ENCODE peak calls at places on chromosomes 5 and 9, in four cellular contexts. One of them, this sample, is unnamed.

GRCh38 chr9:71984388-71985069 is 73.1 kb downstream of the C9orf85 start:
- DNase-seq in K562: no peak
- DNase-seq in GM12878: no peak
- DNase-seq in H1: no peak
- DNase-seq in this sample: no peak

GRCh38 chr9:125863920-125864319 is 116.7 kb downstream of the PBX3 start:
- DNase-seq in K562: no peak
- DNase-seq in GM12878: no peak
- DNase-seq in H1: no peak
- DNase-seq in this sample: no peak

GRCh38 chr5:163574477-163575440 is 69.3 kb downstream of the MAT2B start:
- DNase-seq in K562: no peak
- DNase-seq in GM12878: no peak
- DNase-seq in H1: no peak
- DNase-seq in this sample: no peak

GRCh38 chr5:146680846-146681585 is 165.0 kb upstream of the GPR151 start:
- DNase-seq in K562: no peak
- DNase-seq in GM12878: no peak
- DNase-seq in H1: no peak
- DNase-seq in this sample: no peak

GRCh38 chr9:37144762-37145161 is 24.4 kb downstream of the ZCCHC7 start:
- DNase-seq in K562: peak; percentile 45
- DNase-seq in GM12878: peak; percentile 82
- DNase-seq in H1: no peak
- DNase-seq in this sample: no peak

GRCh38 chr5:2594701-2595100 is 156.8 kb downstream of the IRX2 start:
- DNase-seq in K562: no peak
- DNase-seq in GM12878: no peak
- DNase-seq in H1: no peak
- DNase-seq in this sample: no peak

GRCh38 chr5:102049517-102049916 is 246.6 kb downstream of the SLCO4C1 start:
- DNase-seq in K562: no peak
- DNase-seq in GM12878: no peak
- DNase-seq in H1: no peak
- DNase-seq in this sample: no peak

GRCh38 chr9:21936161-21936560 is 58.0 kb downstream of the CDKN2A start:
- DNase-seq in K562: no peak
- DNase-seq in GM12878: no peak
- DNase-seq in H1: no peak
- DNase-seq in this sample: no peak

GRCh38 chr5:35183243-35183955 is 46.9 kb downstream of the PRLR start:
- DNase-seq in K562: peak; percentile 45
- DNase-seq in GM12878: peak; percentile 27
- DNase-seq in H1: peak; percentile 63
- DNase-seq in this sample: peak; percentile 10

GRCh38 chr5:142388696-142389095 is 63.9 kb upstream of the SPRY4 start:
- DNase-seq in K562: peak; percentile 72
- DNase-seq in GM12878: no peak
- DNase-seq in H1: no peak
- DNase-seq in this sample: no peak

GRCh38 chr5:169706758-169707450 is 69.8 kb downstream of the DOCK2 start:
- DNase-seq in K562: peak; percentile 23
- DNase-seq in GM12878: no peak
- DNase-seq in H1: no peak
- DNase-seq in this sample: no peak

GRCh38 chr5:575636-576035 is 36.5 kb upstream of the CEP72 start:
- DNase-seq in K562: no peak
- DNase-seq in GM12878: no peak
- DNase-seq in H1: no peak
- DNase-seq in this sample: no peak

GRCh38 chr5:146919304-146919703 is 40.7 kb upstream of the PPP2R2B start:
- DNase-seq in K562: no peak
- DNase-seq in GM12878: no peak
- DNase-seq in H1: no peak
- DNase-seq in this sample: no peak

GRCh38 chr5:174741352-174741751 is 17.0 kb downstream of the MSX2 start:
- DNase-seq in K562: no peak
- DNase-seq in GM12878: no peak
- DNase-seq in H1: no peak
- DNase-seq in this sample: no peak

GRCh38 chr5:14762568-14763216 is 98.2 kb downstream of the OTULIN start:
- DNase-seq in K562: no peak
- DNase-seq in GM12878: no peak
- DNase-seq in H1: no peak
- DNase-seq in this sample: no peak

GRCh38 chr9:36471359-36471758 is 71.3 kb upstream of the RNF38 start:
- DNase-seq in K562: no peak
- DNase-seq in GM12878: no peak
- DNase-seq in H1: no peak
- DNase-seq in this sample: no peak

GRCh38 chr5:67030289-67031069 is 166.1 kb downstream of the CD180 start:
- DNase-seq in K562: no peak
- DNase-seq in GM12878: no peak
- DNase-seq in H1: no peak
- DNase-seq in this sample: no peak

GRCh38 chr9:119026120-119026519 is 343.1 kb downstream of the BRINP1 start:
- DNase-seq in K562: no peak
- DNase-seq in GM12878: no peak
- DNase-seq in H1: no peak
- DNase-seq in this sample: no peak

DNA sequence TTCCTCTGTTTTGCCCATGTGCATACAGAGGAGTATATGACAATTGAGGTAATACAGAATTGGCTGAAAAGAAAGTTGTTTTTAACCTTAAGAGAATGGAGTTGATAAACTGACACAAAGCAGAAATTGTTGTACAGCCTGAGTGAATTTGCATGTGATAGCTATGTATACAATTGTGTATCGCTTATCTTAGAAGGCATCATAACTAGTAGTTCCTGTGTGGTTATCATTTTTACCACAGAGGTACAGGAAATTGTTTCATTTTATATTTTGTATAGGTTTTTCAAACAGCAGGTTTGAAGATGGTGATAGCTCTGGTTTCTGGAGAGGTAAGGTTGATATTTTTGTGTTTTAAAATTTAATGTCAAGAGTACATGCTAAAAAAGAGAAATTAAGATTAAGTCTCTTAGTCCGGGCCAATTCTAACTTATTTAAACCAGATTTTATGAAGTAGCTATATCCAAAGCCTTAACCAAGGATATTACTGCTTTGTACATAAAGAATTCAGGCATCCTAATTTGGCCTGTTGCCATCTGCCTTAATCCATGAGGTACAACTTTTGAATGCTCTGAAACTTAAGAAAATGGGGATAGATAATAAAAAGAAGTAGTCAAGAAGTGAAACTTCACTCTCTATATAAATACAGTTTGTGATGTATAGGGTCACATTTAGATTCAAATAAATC is 26.0 kb downstream of the DDX4 start:
- DNase-seq in K562: no peak
- DNase-seq in GM12878: no peak
- DNase-seq in H1: no peak
- DNase-seq in this sample: no peak
- TF ChIP-seq EGR1 in K562: no peak
- TF ChIP-seq EGR1 in GM12878: no peak
- TF ChIP-seq EGR1 in H1: no peak
- TF ChIP-seq EGR1 in this sample: no peak

DNA sequence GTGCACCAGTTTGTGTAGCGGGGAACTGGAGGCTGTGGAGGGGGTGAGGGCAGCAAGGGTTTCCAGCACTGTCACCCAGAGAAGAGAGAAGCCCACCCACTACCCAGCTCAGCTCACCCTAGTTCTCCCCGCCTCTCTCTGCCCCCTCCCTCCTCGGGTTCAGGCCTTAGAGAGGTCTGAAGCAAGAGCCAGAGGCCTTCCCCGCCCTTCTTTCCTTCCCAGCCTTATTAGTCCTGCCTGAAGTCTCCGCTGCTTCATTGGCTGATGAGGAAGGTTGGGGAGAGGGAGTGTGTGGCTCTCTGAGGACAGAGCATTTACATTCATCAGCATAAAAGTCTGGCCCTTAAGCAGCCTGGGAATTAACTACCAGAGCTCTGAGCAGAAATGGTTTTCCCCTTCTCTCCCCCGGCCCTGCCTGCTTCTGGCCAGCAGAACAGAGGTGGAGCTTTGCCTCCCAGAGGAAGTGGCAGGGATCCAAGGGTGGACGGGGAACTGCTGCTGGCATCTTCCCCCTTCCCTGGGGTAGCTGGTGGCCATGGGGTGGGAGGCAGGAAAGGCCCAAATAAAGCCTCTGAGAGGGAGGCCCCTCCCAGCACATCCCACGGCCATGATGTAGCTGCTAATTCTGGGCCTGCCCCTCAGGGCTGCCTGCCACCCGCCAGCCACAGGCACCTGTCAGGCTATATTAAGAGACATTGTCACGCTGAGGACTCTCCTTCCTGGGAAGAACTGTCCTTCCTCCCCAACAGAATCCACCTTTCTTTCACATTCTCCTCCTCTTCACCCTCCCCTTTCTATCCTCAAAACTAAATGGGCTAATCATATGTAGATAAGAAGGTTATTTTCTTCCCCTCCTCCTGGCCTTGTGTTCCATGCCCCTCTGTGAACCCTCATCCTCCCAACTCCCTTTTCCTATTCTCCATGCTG is 4.2 kb downstream of the DNAJB5 start:
- DNase-seq in K562: no peak
- DNase-seq in GM12878: no peak
- DNase-seq in H1: no peak
- DNase-seq in this sample: no peak
- TF ChIP-seq EGR1 in K562: no peak
- TF ChIP-seq EGR1 in GM12878: no peak
- TF ChIP-seq EGR1 in H1: no peak
- TF ChIP-seq EGR1 in this sample: no peak

GRCh38 chr5:137398751-137399150 is 100.4 kb downstream of the SPOCK1 start:
- DNase-seq in K562: no peak
- DNase-seq in GM12878: no peak
- DNase-seq in H1: no peak
- DNase-seq in this sample: no peak
- TF ChIP-seq EGR1 in K562: no peak
- TF ChIP-seq EGR1 in GM12878: no peak
- TF ChIP-seq EGR1 in H1: no peak
- TF ChIP-seq EGR1 in this sample: no peak

GRCh38 chr5:109619024-109619460 is 70.7 kb upstream of the MAN2A1 start:
- DNase-seq in K562: no peak
- DNase-seq in GM12878: no peak
- DNase-seq in H1: no peak
- DNase-seq in this sample: no peak
- TF ChIP-seq EGR1 in K562: no peak
- TF ChIP-seq EGR1 in GM12878: no peak
- TF ChIP-seq EGR1 in H1: no peak
- TF ChIP-seq EGR1 in this sample: no peak

GRCh38 chr9:133987455-133987800 is 4.7 kb downstream of the VAV2 start:
- DNase-seq in K562: no peak
- DNase-seq in GM12878: no peak
- DNase-seq in H1: no peak
- DNase-seq in this sample: no peak

GRCh38 chr9:133986061-133986460 is 6.1 kb downstream of the VAV2 start:
- DNase-seq in K562: no peak
- DNase-seq in GM12878: no peak
- DNase-seq in H1: no peak
- DNase-seq in this sample: no peak

GRCh38 chr9:133986774-133987454 is 5.2 kb downstream of the VAV2 start:
- DNase-seq in K562: no peak
- DNase-seq in GM12878: no peak
- DNase-seq in H1: no peak
- DNase-seq in this sample: no peak

GRCh38 chr9:133989554-133990365 is 2.4 kb downstream of the VAV2 start:
- DNase-seq in K562: no peak
- DNase-seq in GM12878: no peak
- DNase-seq in H1: no peak
- DNase-seq in this sample: no peak

DNA sequence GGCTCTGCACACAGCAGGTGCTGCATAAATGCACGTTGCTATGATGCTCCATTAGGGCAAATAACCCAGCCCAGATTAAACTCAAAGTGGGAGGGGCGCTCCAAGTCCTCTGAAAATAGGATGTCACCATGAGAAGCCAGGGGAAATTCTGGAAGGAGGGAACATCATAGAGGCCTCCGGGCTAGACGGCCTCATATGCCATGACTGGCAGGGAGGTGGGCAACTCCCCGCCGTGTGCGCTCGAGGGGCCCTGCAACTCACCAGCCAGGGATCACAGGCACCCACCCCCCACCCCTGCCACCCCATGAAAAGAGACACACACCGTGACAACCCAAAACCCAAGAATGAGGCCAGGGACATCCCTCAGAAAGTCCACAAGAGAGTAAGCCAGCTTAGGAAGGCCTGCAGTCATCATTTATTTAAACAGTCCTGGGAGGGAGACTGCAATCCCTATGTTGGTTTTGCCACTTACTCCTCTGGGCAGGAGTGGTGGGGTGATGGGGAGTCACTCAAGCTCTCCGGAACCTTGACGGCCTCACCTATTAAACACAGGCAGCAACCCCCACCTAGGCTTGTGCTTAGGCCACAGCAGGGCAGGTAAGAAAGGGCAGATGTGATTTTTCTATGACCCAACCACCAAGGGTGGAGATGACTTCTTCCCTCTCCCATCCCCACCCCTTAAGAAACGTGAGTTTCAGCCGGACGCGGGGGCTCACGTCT is 4.0 kb downstream of the VAV2 start:
- DNase-seq in K562: no peak
- DNase-seq in GM12878: no peak
- DNase-seq in H1: no peak
- DNase-seq in this sample: no peak
- TF ChIP-seq EGR1 in K562: no peak
- TF ChIP-seq EGR1 in GM12878: no peak
- TF ChIP-seq EGR1 in H1: no peak
- TF ChIP-seq EGR1 in this sample: no peak

GRCh38 chr9:2018162-2018643 is 3.1 kb downstream of the SMARCA2 start:
- DNase-seq in K562: no peak
- DNase-seq in GM12878: no peak
- DNase-seq in H1: no peak
- DNase-seq in this sample: no peak

GRCh38 chr9:2021731-2022130 is 6.6 kb downstream of the SMARCA2 start:
- DNase-seq in K562: no peak
- DNase-seq in GM12878: no peak
- DNase-seq in H1: no peak
- DNase-seq in this sample: no peak

GRCh38 chr9:2017459-2018161 is 2.5 kb downstream of the SMARCA2 start:
- DNase-seq in K562: peak; percentile 65
- DNase-seq in GM12878: no peak
- DNase-seq in H1: peak; percentile 76
- DNase-seq in this sample: no peak

GRCh38 chr9:2018764-2019548 is 3.8 kb downstream of the SMARCA2 start:
- DNase-seq in K562: peak; percentile 32
- DNase-seq in GM12878: no peak
- DNase-seq in H1: no peak
- DNase-seq in this sample: no peak

GRCh38 chr9:2019723-2020122 is 4.6 kb downstream of the SMARCA2 start:
- DNase-seq in K562: no peak
- DNase-seq in GM12878: no peak
- DNase-seq in H1: no peak
- DNase-seq in this sample: no peak
- TF ChIP-seq EGR1 in K562: no peak
- TF ChIP-seq EGR1 in GM12878: no peak
- TF ChIP-seq EGR1 in H1: no peak
- TF ChIP-seq EGR1 in this sample: no peak

DNA sequence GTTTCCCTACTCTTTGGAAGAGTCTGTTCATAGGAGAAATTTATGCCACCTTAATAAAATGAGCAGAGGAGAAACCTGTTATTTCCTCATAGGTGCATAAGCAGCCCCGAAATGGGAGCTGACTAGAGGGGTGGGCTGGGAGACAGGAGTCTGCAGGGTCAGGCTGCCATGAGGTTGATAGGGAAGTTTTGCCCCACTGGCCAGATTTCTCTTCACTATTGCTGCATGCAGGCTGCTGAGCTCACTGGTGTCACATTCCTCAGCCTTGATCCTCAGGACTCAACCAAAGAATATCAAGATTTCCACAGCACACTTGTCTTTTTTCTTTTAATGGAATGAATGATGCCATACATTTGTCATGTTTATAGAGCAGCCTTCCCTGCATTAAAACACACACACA is 60.7 kb downstream of the BHMT start:
- DNase-seq in K562: no peak
- DNase-seq in GM12878: no peak
- DNase-seq in H1: no peak
- DNase-seq in this sample: no peak
- TF ChIP-seq EGR1 in K562: no peak
- TF ChIP-seq EGR1 in GM12878: no peak
- TF ChIP-seq EGR1 in H1: no peak
- TF ChIP-seq EGR1 in this sample: no peak